ENCODE peak calls at places on chromosomes 16 and 17, in five cellular contexts. One of them, this sample, is unnamed.

GRCh38 chr17:67434061-67434525 is 57.0 kb downstream of the PITPNC1 start:
- DNase-seq in GM12878: no peak
- DNase-seq in A549: no peak
- DNase-seq in HepG2: no peak
- DNase-seq in K562: no peak
- DNase-seq in this sample: peak

GRCh38 chr16:54489225-54489781 is 202.7 kb upstream of the IRX3 start:
- DNase-seq in GM12878: no peak
- DNase-seq in A549: peak
- DNase-seq in HepG2: no peak
- DNase-seq in K562: no peak
- DNase-seq in this sample: no peak

GRCh38 chr17:77724876-77725615 is 233.5 kb upstream of the TNRC6C start:
- DNase-seq in GM12878: peak
- DNase-seq in A549: no peak
- DNase-seq in HepG2: no peak
- DNase-seq in K562: no peak
- DNase-seq in this sample: no peak

GRCh38 chr17:28317965-28318758 is 838 bp upstream of the TMEM97 start:
- DNase-seq in GM12878: no peak
- DNase-seq in A549: no peak
- DNase-seq in HepG2: no peak
- DNase-seq in K562: peak
- DNase-seq in this sample: peak

GRCh38 chr16:31023627-31024226 is 9.6 kb upstream of the STX4 start:
- DNase-seq in GM12878: no peak
- DNase-seq in A549: no peak
- DNase-seq in HepG2: peak
- DNase-seq in K562: no peak
- DNase-seq in this sample: no peak

GRCh38 chr16:23505942-23506605 is 4.2 kb downstream of the GGA2 start:
- DNase-seq in GM12878: no peak
- DNase-seq in A549: no peak
- DNase-seq in HepG2: no peak
- DNase-seq in K562: no peak
- DNase-seq in this sample: peak

GRCh38 chr16:14958970-14959369 is 15.9 kb upstream of the PDXDC1 start:
- DNase-seq in GM12878: no peak
- DNase-seq in A549: no peak
- DNase-seq in HepG2: no peak
- DNase-seq in K562: peak
- DNase-seq in this sample: no peak

GRCh38 chr17:15409721-15410247 is 57.6 kb downstream of the CDRT4 start:
- DNase-seq in GM12878: no peak
- DNase-seq in A549: no peak
- DNase-seq in HepG2: no peak
- DNase-seq in K562: no peak
- DNase-seq in this sample: no peak

GRCh38 chr17:49218941-49219913 is 8.7 kb downstream of the ABI3 start:
- DNase-seq in GM12878: peak
- DNase-seq in A549: no peak
- DNase-seq in HepG2: no peak
- DNase-seq in K562: peak
- DNase-seq in this sample: peak

GRCh38 chr16:27780468-27781194 is 230.7 kb downstream of the KATNIP start:
- DNase-seq in GM12878: no peak
- DNase-seq in A549: no peak
- DNase-seq in HepG2: no peak
- DNase-seq in K562: no peak
- DNase-seq in this sample: no peak

GRCh38 chr17:17698371-17698770 is 17.1 kb downstream of the RAI1 start:
- DNase-seq in GM12878: no peak
- DNase-seq in A549: no peak
- DNase-seq in HepG2: no peak
- DNase-seq in K562: no peak
- DNase-seq in this sample: no peak

GRCh38 chr17:79707931-79708891 is 22.5 kb upstream of the ENPP7 start:
- DNase-seq in GM12878: no peak
- DNase-seq in A549: peak
- DNase-seq in HepG2: peak
- DNase-seq in K562: peak
- DNase-seq in this sample: peak

GRCh38 chr16:87897563-87898505 is 28.5 kb upstream of the SLC7A5 start:
- DNase-seq in GM12878: no peak
- DNase-seq in A549: no peak
- DNase-seq in HepG2: no peak
- DNase-seq in K562: no peak
- DNase-seq in this sample: no peak

GRCh38 chr16:81170824-81171223 is 67.7 kb upstream of the BCO1 start:
- DNase-seq in GM12878: no peak
- DNase-seq in A549: no peak
- DNase-seq in HepG2: no peak
- DNase-seq in K562: no peak
- DNase-seq in this sample: peak

GRCh38 chr17:12342609-12343248 is 322.1 kb downstream of the MAP2K4 start:
- DNase-seq in GM12878: no peak
- DNase-seq in A549: peak
- DNase-seq in HepG2: no peak
- DNase-seq in K562: peak
- DNase-seq in this sample: peak

GRCh38 chr17:54537656-54538055 is 363.0 kb upstream of the TOM1L1 start:
- DNase-seq in GM12878: no peak
- DNase-seq in A549: no peak
- DNase-seq in HepG2: no peak
- DNase-seq in K562: no peak
- DNase-seq in this sample: no peak

GRCh38 chr16:2874584-2875362 is 8.2 kb upstream of the FLYWCH2 start:
- DNase-seq in GM12878: peak
- DNase-seq in A549: peak
- DNase-seq in HepG2: peak
- DNase-seq in K562: peak
- DNase-seq in this sample: peak

GRCh38 chr17:54859187-54859586 is 41.5 kb upstream of the TOM1L1 start:
- DNase-seq in GM12878: no peak
- DNase-seq in A549: no peak
- DNase-seq in HepG2: peak
- DNase-seq in K562: no peak
- DNase-seq in this sample: no peak

GRCh38 chr16:51107742-51108141 is 43.3 kb downstream of the SALL1 start:
- DNase-seq in GM12878: no peak
- DNase-seq in A549: no peak
- DNase-seq in HepG2: peak
- DNase-seq in K562: no peak
- DNase-seq in this sample: no peak

GRCh38 chr17:78991017-78991783 is 11.5 kb upstream of the LGALS3BP start:
- DNase-seq in GM12878: no peak
- DNase-seq in A549: no peak
- DNase-seq in HepG2: no peak
- DNase-seq in K562: no peak
- DNase-seq in this sample: no peak

GRCh38 chr17:2062571-2063183 is 7.8 kb downstream of the HIC1 start:
- DNase-seq in GM12878: no peak
- DNase-seq in A549: no peak
- DNase-seq in HepG2: no peak
- DNase-seq in K562: no peak
- DNase-seq in this sample: peak

GRCh38 chr17:42329025-42329976 is 41.0 kb downstream of the STAT5A start:
- DNase-seq in GM12878: no peak
- DNase-seq in A549: peak
- DNase-seq in HepG2: no peak
- DNase-seq in K562: no peak
- DNase-seq in this sample: no peak

GRCh38 chr16:46891910-46892309 is 7.7 kb downstream of the GPT2 start:
- DNase-seq in GM12878: no peak
- DNase-seq in A549: no peak
- DNase-seq in HepG2: no peak
- DNase-seq in K562: no peak
- DNase-seq in this sample: peak

GRCh38 chr16:26273607-26274006 is 581.8 kb downstream of the HS3ST4 start:
- DNase-seq in GM12878: no peak
- DNase-seq in A549: no peak
- DNase-seq in HepG2: no peak
- DNase-seq in K562: no peak
- DNase-seq in this sample: no peak

GRCh38 chr16:1372292-1372950 is 20.7 kb downstream of the GNPTG start:
- DNase-seq in GM12878: no peak
- DNase-seq in A549: no peak
- DNase-seq in HepG2: no peak
- DNase-seq in K562: no peak
- DNase-seq in this sample: no peak

DNA sequence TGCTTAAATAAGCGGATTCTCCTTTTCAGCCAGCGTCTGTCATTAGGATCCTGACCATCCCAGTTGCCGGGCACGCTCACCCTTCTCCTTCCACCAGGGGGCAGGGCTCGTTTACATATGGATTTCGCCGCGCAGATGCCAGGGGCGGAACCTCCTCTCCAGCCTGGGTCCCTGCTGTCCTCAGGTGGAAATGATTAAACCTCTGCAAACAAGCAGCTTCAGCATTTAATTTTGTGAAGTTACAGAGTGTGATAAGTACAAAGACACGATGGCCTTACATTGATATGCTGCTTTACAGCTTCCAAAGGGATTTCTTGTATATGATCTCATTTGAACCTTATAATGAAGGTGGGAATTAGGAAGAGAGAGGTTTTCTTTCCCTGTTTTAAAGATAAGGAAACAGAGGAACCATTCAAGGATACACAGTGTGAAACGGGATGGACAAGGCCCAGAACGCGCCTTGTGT is 3.9 kb upstream of the KRT28 start:
- DNase-seq in GM12878: no peak
- DNase-seq in A549: peak
- DNase-seq in HepG2: peak
- DNase-seq in K562: peak
- DNase-seq in this sample: peak
- TF ChIP-seq POLR2A in GM12878: no peak
- TF ChIP-seq POLR2A in A549: no peak
- TF ChIP-seq POLR2A in HepG2: no peak
- TF ChIP-seq POLR2A in K562: no peak
- TF ChIP-seq POLR2A in this sample: no peak

DNA sequence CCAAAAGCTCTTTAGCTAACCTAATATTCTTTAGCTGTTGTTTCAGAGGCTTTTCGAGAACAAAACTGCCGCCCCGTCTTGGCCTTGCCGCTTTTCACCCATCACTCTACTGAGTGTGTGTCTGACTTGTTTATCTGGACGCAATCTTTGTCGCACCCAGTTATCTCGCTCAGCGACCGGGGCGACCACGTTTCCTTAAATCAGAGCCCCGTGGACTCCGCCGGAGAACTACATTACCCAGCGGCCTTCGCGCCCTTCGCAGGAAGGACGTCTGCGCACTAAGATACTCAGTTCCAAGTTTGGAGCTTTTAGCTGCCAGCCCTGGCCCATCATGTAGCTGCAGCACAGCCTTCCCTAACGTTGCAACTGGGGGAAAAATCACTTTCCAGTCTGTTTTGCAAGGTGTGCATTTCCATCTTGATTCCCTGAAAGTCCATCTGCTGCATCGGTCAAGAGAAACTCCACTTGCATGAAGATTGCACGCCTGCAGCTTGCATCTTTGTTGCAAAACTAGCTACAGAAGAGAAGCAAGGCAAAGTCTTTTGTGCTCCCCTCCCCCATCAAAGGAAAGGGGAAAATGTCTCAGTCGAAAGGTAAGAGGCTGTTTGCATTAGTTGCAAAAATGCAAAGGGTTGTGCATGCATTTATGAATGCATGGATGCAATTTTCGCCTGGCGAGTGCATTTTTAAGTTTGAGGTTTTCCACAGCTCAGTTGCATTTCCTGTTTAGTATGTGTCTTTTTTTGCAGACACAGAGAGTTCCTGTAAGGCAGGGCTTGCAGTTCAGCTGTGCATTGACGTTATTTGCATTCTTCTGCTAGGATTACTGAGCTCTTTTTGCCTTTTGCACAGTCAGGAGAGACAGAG is at the start of gene MAP2K6:
- DNase-seq in GM12878: peak
- DNase-seq in A549: peak
- DNase-seq in HepG2: peak
- DNase-seq in K562: peak
- DNase-seq in this sample: peak
- TF ChIP-seq MYC in GM12878: no peak
- TF ChIP-seq MYC in A549: peak
- TF ChIP-seq MYC in HepG2: peak
- TF ChIP-seq MYC in K562: no peak
- TF ChIP-seq MYC in this sample: peak

GRCh38 chr16:75644240-75645012 is 3.0 kb downstream of the KARS1 start:
- DNase-seq in GM12878: no peak
- DNase-seq in A549: no peak
- DNase-seq in HepG2: no peak
- DNase-seq in K562: no peak
- DNase-seq in this sample: no peak

GRCh38 chr16:75647138-75647491 is 350 bp downstream of the KARS1 start:
- DNase-seq in GM12878: no peak
- DNase-seq in A549: no peak
- DNase-seq in HepG2: no peak
- DNase-seq in K562: no peak
- DNase-seq in this sample: no peak

GRCh38 chr16:75653926-75654325 is 6.4 kb downstream of the TERF2IP start:
- DNase-seq in GM12878: no peak
- DNase-seq in A549: no peak
- DNase-seq in HepG2: no peak
- DNase-seq in K562: no peak
- DNase-seq in this sample: no peak

GRCh38 chr16:75647492-75648264 is at the start of the genes KARS1 and TERF2IP:
- DNase-seq in GM12878: peak
- DNase-seq in A549: peak
- DNase-seq in HepG2: peak
- DNase-seq in K562: peak
- DNase-seq in this sample: peak

DNA sequence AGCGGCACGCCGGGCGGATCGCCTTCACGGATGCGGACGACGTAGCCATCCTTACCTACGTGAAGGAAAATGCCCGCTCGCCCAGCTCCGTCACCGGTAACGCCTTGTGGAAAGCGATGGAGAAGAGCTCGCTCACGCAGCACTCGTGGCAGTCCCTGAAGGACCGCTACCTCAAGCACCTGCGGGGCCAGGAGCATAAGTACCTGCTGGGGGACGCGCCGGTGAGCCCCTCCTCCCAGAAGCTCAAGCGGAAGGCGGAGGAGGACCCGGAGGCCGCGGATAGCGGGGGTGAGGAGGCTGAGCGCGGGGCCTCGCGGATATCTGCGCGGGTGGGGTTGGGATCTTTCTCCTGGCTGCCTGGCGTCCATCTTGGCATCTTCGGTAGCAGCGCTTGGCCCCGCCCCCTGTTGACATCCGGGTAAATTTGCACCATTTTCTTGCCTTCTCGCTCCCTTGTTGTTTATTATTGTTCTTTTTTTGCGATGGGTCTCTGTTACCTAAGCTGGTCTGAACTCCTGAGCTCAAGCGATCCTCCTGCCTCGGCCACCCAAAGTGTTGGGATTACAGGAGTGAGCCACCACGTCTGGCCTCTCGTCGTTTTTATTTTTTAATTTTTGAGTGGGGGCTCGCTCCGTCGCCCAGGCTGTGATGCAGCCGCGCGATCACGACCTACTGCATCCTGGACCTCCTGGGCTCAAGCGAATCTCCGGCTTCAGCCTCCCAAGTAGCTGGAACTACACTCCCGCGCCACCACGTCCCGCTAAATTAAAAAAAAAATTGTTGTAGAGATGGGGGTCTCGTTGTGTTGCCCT is 898 bp downstream of the TERF2IP start:
- DNase-seq in GM12878: no peak
- DNase-seq in A549: peak
- DNase-seq in HepG2: peak
- DNase-seq in K562: peak
- DNase-seq in this sample: peak
- TF ChIP-seq POLR2A in GM12878: peak
- TF ChIP-seq POLR2A in A549: no peak
- TF ChIP-seq POLR2A in HepG2: peak
- TF ChIP-seq POLR2A in K562: no peak
- TF ChIP-seq POLR2A in this sample: peak

GRCh38 chr16:66274335-66275110 is 92.0 kb upstream of the CDH5 start:
- DNase-seq in GM12878: no peak
- DNase-seq in A549: peak
- DNase-seq in HepG2: peak
- DNase-seq in K562: no peak
- DNase-seq in this sample: peak
- TF ChIP-seq MYC in GM12878: no peak
- TF ChIP-seq MYC in A549: no peak
- TF ChIP-seq MYC in HepG2: no peak
- TF ChIP-seq MYC in K562: no peak
- TF ChIP-seq MYC in this sample: no peak

This sample was measured in NB4.